ENCODE peak calls at places on chromosomes 4 and X, in four cellular contexts. One of them, this sample, is unnamed.

GRCh38 chr4:108342325-108342986 is 173.7 kb upstream of the LEF1 start:
- DNase-seq in cardiac muscle cell: no peak
- DNase-seq in naive thymus-derived CD8-positive, alpha-beta T cell: peak; percentile 37
- DNase-seq in stimulated activated CD4-positive, alpha-beta T cell treated with anti-CD3 and anti-CD28 coated beads, Interleukin-1b, Interleukin-23, amount 100 ng/mL, for 24 hours: no peak
- DNase-seq in this sample: no peak

GRCh38 chr4:8917321-8917811 is 45.7 kb upstream of the HMX1 start:
- DNase-seq in cardiac muscle cell: no peak
- DNase-seq in naive thymus-derived CD8-positive, alpha-beta T cell: no peak
- DNase-seq in stimulated activated CD4-positive, alpha-beta T cell treated with anti-CD3 and anti-CD28 coated beads, Interleukin-1b, Interleukin-23, amount 100 ng/mL, for 24 hours: no peak
- DNase-seq in this sample: no peak

GRCh38 chrX:100615015-100615414 is 21.6 kb downstream of the TSPAN6 start:
- DNase-seq in cardiac muscle cell: peak; percentile 80
- DNase-seq in naive thymus-derived CD8-positive, alpha-beta T cell: no peak
- DNase-seq in stimulated activated CD4-positive, alpha-beta T cell treated with anti-CD3 and anti-CD28 coated beads, Interleukin-1b, Interleukin-23, amount 100 ng/mL, for 24 hours: no peak
- DNase-seq in this sample: peak; percentile 37

GRCh38 chr4:86092684-86093083 is 267.2 kb downstream of the MAPK10 start:
- DNase-seq in cardiac muscle cell: peak; percentile 79
- DNase-seq in naive thymus-derived CD8-positive, alpha-beta T cell: no peak
- DNase-seq in stimulated activated CD4-positive, alpha-beta T cell treated with anti-CD3 and anti-CD28 coated beads, Interleukin-1b, Interleukin-23, amount 100 ng/mL, for 24 hours: no peak
- DNase-seq in this sample: no peak

GRCh38 chr4:25903905-25904747 is 9.9 kb upstream of the SMIM20 start:
- DNase-seq in cardiac muscle cell: no peak
- DNase-seq in naive thymus-derived CD8-positive, alpha-beta T cell: no peak
- DNase-seq in stimulated activated CD4-positive, alpha-beta T cell treated with anti-CD3 and anti-CD28 coated beads, Interleukin-1b, Interleukin-23, amount 100 ng/mL, for 24 hours: no peak
- DNase-seq in this sample: no peak

GRCh38 chr4:4590496-4590895 is 48.6 kb upstream of the STX18 start:
- DNase-seq in cardiac muscle cell: no peak
- DNase-seq in naive thymus-derived CD8-positive, alpha-beta T cell: no peak
- DNase-seq in stimulated activated CD4-positive, alpha-beta T cell treated with anti-CD3 and anti-CD28 coated beads, Interleukin-1b, Interleukin-23, amount 100 ng/mL, for 24 hours: no peak
- DNase-seq in this sample: no peak

GRCh38 chrX:148290041-148290440 is 210.4 kb upstream of the AFF2 start:
- DNase-seq in cardiac muscle cell: no peak
- DNase-seq in naive thymus-derived CD8-positive, alpha-beta T cell: no peak
- DNase-seq in stimulated activated CD4-positive, alpha-beta T cell treated with anti-CD3 and anti-CD28 coated beads, Interleukin-1b, Interleukin-23, amount 100 ng/mL, for 24 hours: no peak
- DNase-seq in this sample: no peak

GRCh38 chr4:134624365-134624764 is 422.8 kb upstream of the PABPC4L start:
- DNase-seq in cardiac muscle cell: no peak
- DNase-seq in naive thymus-derived CD8-positive, alpha-beta T cell: no peak
- DNase-seq in stimulated activated CD4-positive, alpha-beta T cell treated with anti-CD3 and anti-CD28 coated beads, Interleukin-1b, Interleukin-23, amount 100 ng/mL, for 24 hours: no peak
- DNase-seq in this sample: no peak

GRCh38 chr4:153838564-153838963 is 49.7 kb upstream of the SFRP2 start:
- DNase-seq in cardiac muscle cell: no peak
- DNase-seq in naive thymus-derived CD8-positive, alpha-beta T cell: no peak
- DNase-seq in stimulated activated CD4-positive, alpha-beta T cell treated with anti-CD3 and anti-CD28 coated beads, Interleukin-1b, Interleukin-23, amount 100 ng/mL, for 24 hours: no peak
- DNase-seq in this sample: no peak